ENCODE peak calls at places on chromosomes 2 and 18, in nine cellular contexts. Y is stomach, D is astrocyte of the cerebellum, O is right atrium auricular region, V is choroid plexus epithelial cell, L is fibroblast of lung, P is HFF-Myc, J is mammary epithelial cell, H is WERI-Rb-1. U is an unnamed sample.

GRCh38 chr2:162888641-162889040 is 50.1 kb upstream of the KCNH7 start:
- DNase-seq in H (no peak), V (no peak), J (no peak), Y (no peak), P (no peak), D (no peak), O (no peak), L (peak; percentile 7), U (no peak)

GRCh38 chr2:164069542-164069941 is 333.7 kb upstream of the FIGN start:
- DNase-seq in D (no peak), P (no peak), H (no peak), J (no peak), O (no peak), V (no peak), Y (no peak), L (no peak), U (no peak)

GRCh38 chr2:85444629-85445028 is 26.1 kb downstream of the SH2D6 start:
- DNase-seq in O (no peak), V (peak; percentile 59), L (peak; percentile 37), D (no peak), P (no peak), Y (no peak), J (no peak), H (no peak), U (no peak)

GRCh38 chr2:156329031-156329921 is 3.2 kb downstream of the NR4A2 start:
- DNase-seq in Y (no peak), V (no peak), L (no peak), J (no peak), O (no peak), D (no peak), P (no peak), H (no peak), U (no peak)

GRCh38 chr18:65235966-65236634 is 514.7 kb upstream of the CDH7 start:
- DNase-seq in J (peak; percentile 2), P (no peak), L (no peak), O (no peak), V (no peak), D (peak; percentile 4), Y (no peak), H (no peak), U (no peak)

GRCh38 chr2:224890407-224890806 is 151.9 kb downstream of the DOCK10 start:
- DNase-seq in Y (no peak), J (no peak), P (no peak), V (peak; percentile 14), H (no peak), D (no peak), O (no peak), L (no peak), U (no peak)

GRCh38 chr18:12304351-12305210 is 3.5 kb upstream of the TUBB6 start:
- DNase-seq in D (no peak), L (peak; percentile 69), J (peak; percentile 77), H (no peak), Y (peak; percentile 58), P (no peak), O (no peak), V (peak; percentile 63), U (no peak)

GRCh38 chr2:37713258-37713700 is 41.8 kb upstream of the CDC42EP3 start:
- DNase-seq in D (peak; percentile 69), J (peak; percentile 90), Y (no peak), O (no peak), P (no peak), V (peak; percentile 96), L (peak; percentile 95), H (no peak), U (no peak)

DNA sequence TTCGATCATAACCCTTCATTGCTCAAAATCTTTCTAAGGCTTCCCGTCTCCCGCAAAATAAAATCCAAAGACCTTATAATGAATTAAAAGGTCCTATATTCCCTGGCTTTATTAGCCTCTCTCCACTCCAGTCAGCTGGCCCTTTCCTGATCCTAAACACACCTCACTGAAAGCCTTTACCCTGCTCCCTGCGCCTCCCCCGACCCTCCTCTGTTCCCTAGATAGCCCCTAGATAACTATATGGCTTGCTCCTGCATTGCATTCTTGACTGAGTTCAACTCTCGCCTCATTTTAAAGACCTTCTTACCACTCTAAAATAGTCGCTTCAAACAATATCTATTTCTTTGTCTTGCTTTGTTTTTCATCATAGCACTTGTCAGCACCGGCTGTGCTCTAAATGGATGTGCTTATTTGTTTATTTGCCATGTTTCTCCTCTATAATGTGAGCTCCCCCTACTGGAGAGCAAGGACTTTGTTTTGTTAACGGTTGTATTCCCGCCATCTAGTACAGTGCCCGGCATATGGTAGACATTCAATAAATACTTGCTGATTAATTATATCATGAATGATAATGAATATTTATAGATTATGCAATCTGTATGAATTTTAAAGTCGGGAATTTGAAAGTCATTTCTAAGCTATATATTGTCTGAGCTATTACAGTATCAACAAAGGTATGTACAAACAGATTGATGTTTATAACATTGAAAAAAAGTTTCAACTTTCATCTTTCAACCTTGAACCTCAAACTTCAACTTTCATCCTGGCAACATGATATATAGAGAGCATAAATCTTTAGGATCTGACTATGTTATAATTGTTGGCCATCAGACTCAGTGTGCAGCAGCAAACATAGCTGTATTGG is 32.4 kb upstream of the VIT start:
- DNase-seq in P (peak; percentile 46), O (no peak), Y (no peak), L (peak; percentile 69), D (peak; percentile 62), J (peak; percentile 49), V (peak; percentile 92), H (peak; percentile 54), U (no peak)
- H3K4me3 ChIP-seq in P (no peak overlapping the region), O (no peak overlapping the region), Y (no peak overlapping the region), L (no peak overlapping the region), D (no peak overlapping the region), J (no peak overlapping the region), V (no peak overlapping the region), H (peak overlapping the region; percentile 22), U (no peak overlapping the region)

GRCh38 chr2:148561389-148561788 is 83.2 kb upstream of the EPC2 start:
- DNase-seq in V (peak; percentile 23), P (no peak), J (no peak), L (no peak), D (no peak), O (no peak), H (no peak), Y (no peak), U (no peak)

GRCh38 chr2:148560501-148560900 is 84.0 kb upstream of the EPC2 start:
- DNase-seq in P (no peak), J (no peak), H (no peak), Y (no peak), D (no peak), V (peak; percentile 26), L (no peak), O (no peak), U (no peak)

GRCh38 chr2:148555622-148556294 is 88.8 kb upstream of the EPC2 start:
- DNase-seq in Y (no peak), L (no peak), V (no peak), H (no peak), J (no peak), P (no peak), O (no peak), D (no peak), U (no peak)

GRCh38 chr2:148554459-148555247 is 89.9 kb upstream of the EPC2 start:
- DNase-seq in D (no peak), L (peak; percentile 9), O (no peak), J (peak; percentile 6), P (no peak), V (no peak), H (no peak), Y (no peak), U (no peak)

DNA sequence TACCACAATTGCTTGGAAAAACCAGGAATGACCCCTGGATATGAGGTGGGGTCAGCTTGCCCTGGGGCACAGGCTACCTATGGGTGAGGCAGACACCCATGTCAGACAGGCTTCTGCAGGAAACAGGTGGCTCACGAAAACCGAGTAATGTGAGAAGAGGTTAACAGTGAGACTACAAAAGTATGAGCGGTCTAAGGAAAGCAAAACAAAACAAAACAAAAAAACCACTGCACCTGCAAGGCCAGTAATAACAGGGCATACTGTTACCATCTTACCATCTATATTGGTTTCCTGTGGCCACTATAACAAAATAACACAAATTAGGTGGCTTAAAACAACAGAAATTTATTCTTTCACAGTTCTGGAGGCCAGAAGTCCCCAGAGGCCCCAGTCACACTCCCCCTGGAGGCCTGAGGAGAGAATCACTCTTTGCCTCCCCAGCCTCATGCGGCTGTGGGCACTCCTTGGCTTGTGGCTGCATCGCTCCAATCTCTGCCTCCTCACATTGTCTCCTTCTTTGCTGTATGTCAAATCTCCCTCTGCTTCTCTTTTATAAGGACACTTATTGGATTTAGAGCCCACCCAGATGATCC is 86.6 kb upstream of the EPC2 start:
- DNase-seq in J (no peak), O (no peak), D (no peak), Y (no peak), H (no peak), L (no peak), P (no peak), V (no peak), U (no peak)
- TF ChIP-seq CTCF in J (no peak), O (no peak), D (no peak), Y (no peak), H (peak; percentile 24), L (no peak), P (peak; percentile 38), V (no peak), U (no peak)

GRCh38 chr2:66576381-66577330 is 141.7 kb downstream of the MEIS1 start:
- DNase-seq in D (no peak), V (peak; percentile 47), P (no peak), L (peak; percentile 42), H (no peak), O (no peak), J (peak; percentile 28), Y (no peak), U (no peak)

GRCh38 chr2:66577331-66578041 is 142.6 kb downstream of the MEIS1 start:
- DNase-seq in L (no peak), Y (no peak), J (no peak), V (no peak), H (peak; percentile 55), O (no peak), D (no peak), P (no peak), U (no peak)

GRCh38 chr2:66579494-66579893 is 144.6 kb downstream of the MEIS1 start:
- DNase-seq in P (no peak), J (no peak), D (no peak), H (no peak), Y (no peak), L (no peak), V (no peak), O (no peak), U (no peak)

GRCh38 chr2:66578853-66579158 is 143.9 kb downstream of the MEIS1 start:
- DNase-seq in V (no peak), J (no peak), D (no peak), H (no peak), O (no peak), L (no peak), P (no peak), Y (no peak), U (no peak)

DNA sequence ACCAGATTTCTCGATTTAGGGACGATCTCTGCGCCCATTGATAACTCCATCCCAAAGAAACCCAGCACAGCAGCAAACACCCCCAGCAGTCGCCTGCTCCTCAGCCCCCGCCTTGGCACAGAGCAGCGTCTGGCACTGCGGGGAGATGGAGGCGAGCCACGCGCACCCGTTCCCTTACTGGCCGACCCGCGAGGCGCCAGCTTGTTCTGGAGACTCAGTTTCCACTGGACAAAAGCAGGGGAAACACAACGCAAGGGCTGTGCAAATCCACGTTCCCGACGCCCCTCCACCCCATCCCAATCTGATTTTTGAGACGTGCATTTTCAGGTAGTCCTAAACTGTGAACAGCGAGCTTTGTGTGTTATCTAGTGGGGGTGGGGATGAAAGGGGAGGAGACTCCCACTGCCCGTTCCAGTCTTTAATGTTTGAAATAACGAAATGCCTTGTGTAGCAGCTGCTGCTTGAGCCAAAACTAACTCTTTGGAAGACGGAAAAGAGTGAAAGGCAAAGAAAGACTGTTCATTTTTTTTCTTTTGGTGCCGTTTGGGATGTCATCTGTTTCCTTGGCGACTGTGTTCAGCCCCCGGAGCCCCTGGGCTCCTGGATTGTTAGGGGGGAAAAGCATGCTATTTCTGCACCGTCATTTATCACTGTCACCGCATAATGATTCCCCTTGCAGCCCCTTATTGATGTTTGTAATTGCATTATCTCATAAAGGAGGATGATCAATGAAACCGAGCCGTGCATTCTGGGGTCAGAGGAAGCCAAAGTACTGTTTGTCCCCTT is 143.3 kb downstream of the MEIS1 start:
- DNase-seq in D (no peak), Y (no peak), P (no peak), O (no peak), H (no peak), L (no peak), J (no peak), V (peak; percentile 28), U (no peak)
- H3K4me3 ChIP-seq in D (peak overlapping the region; percentile 21), Y (peak overlapping the region; percentile 55), P (no peak overlapping the region), O (no peak overlapping the region), H (no peak overlapping the region), L (peak overlapping the region; percentile 75), J (no peak overlapping the region), V (peak overlapping the region; percentile 33), U (peak overlapping the region; percentile 23)

GRCh38 chr2:240013343-240013742 is 11.8 kb downstream of the NDUFA10 start:
- DNase-seq in Y (no peak), P (no peak), L (peak; percentile 6), H (no peak), O (no peak), V (peak; percentile 65), D (no peak), J (no peak), U (no peak)
- TF ChIP-seq CTCF in Y (no peak), P (peak; percentile 11), L (peak; percentile 15), H (no peak), O (no peak), V (peak; percentile 46), D (peak; percentile 34), J (peak; percentile 31), U (peak; percentile 24)